ENCODE peak calls at places on chromosome 12, in five cellular contexts. S, K, U, J and B are unnamed samples. For H3K9me3, the result is how much of the 10 kb centered on the place peaks cover.

GRCh38 chr12:68281685-68282084 is 28.3 kb upstream of the IL22 start:
- DNase-seq in S (no peak), K (no peak), U (no peak), J (no peak), B (no peak)

GRCh38 chr12:88665051-88665450 is 84.8 kb upstream of the KITLG start:
- DNase-seq in S (no peak), K (no peak), U (no peak), J (no peak), B (no peak)

GRCh38 chr12:1474567-1475153 is 119.7 kb downstream of the FBXL14 start:
- DNase-seq in S (no peak), K (no peak), U (no peak), J (no peak), B (no peak)

GRCh38 chr12:130667421-130667960 is 48.6 kb downstream of the RIMBP2 start:
- DNase-seq in S (no peak), K (no peak), U (no peak), J (no peak), B (no peak)

GRCh38 chr12:95998611-95999300 is 2.6 kb upstream of the HAL start:
- DNase-seq in S (no peak), K (peak), U (peak), J (no peak), B (no peak)

GRCh38 chr12:108321688-108322087 is 17.4 kb downstream of the CMKLR1 start:
- DNase-seq in S (no peak), K (no peak), U (no peak), J (no peak), B (no peak)

GRCh38 chr12:113138826-113139225 is 3.3 kb upstream of the RASAL1 start:
- DNase-seq in S (no peak), K (no peak), U (no peak), J (no peak), B (no peak)

GRCh38 chr12:131894981-131895639 is 688 bp downstream of the ULK1 start:
- DNase-seq in S (peak), K (no peak), U (no peak), J (peak), B (no peak)

GRCh38 chr12:26274441-26275312 is 79.3 kb downstream of the SSPN start:
- DNase-seq in S (peak), K (peak), U (peak), J (peak), B (peak)

GRCh38 chr12:98174410-98174809 is 341.0 kb upstream of the TMPO start:
- DNase-seq in S (no peak), K (no peak), U (no peak), J (no peak), B (no peak)

GRCh38 chr12:74922117-74922516 is 287.5 kb downstream of the KCNC2 start:
- DNase-seq in S (no peak), K (no peak), U (no peak), J (no peak), B (no peak)

GRCh38 chr12:31772186-31772585 is 43.4 kb upstream of the AMN1 start:
- DNase-seq in S (no peak), K (no peak), U (no peak), J (no peak), B (no peak)

GRCh38 chr12:15646586-15646985 is 142.6 kb downstream of the EPS8 start:
- DNase-seq in S (no peak), K (no peak), U (no peak), J (no peak), B (no peak)

GRCh38 chr12:12812163-12812562 is 983 bp upstream of the DDX47 start:
- DNase-seq in S (no peak), K (no peak), U (no peak), J (no peak), B (no peak)

GRCh38 chr12:116954700-116955381 is 44.1 kb downstream of the FBXW8 start:
- DNase-seq in S (no peak), K (no peak), U (peak), J (peak), B (peak)

GRCh38 chr12:64752833-64753238 is 6.4 kb downstream of the GNS start:
- DNase-seq in S (no peak), K (no peak), U (no peak), J (no peak), B (no peak)

GRCh38 chr12:57416039-57416996 is 14.5 kb downstream of the R3HDM2 start:
- DNase-seq in S (no peak), K (no peak), U (no peak), J (no peak), B (no peak)

GRCh38 chr12:126811401-126811800 is 1455.6 kb upstream of the TMEM132C start:
- DNase-seq in S (no peak), K (no peak), U (no peak), J (no peak), B (no peak)

GRCh38 chr12:125140918-125141573 is 75.8 kb downstream of the AACS start:
- DNase-seq in S (no peak), K (no peak), U (no peak), J (no peak), B (no peak)

GRCh38 chr12:112198120-112198733 is 72.9 kb downstream of the TRAFD1 start:
- DNase-seq in S (no peak), K (peak), U (peak), J (peak), B (peak)

GRCh38 chr12:101945361-101946232 is 68.2 kb downstream of the DRAM1 start:
- DNase-seq in S (no peak), K (peak), U (no peak), J (no peak), B (no peak)

GRCh38 chr12:84636801-84637285 is 275.8 kb downstream of the SLC6A15 start:
- DNase-seq in S (no peak), K (no peak), U (no peak), J (no peak), B (no peak)

GRCh38 chr12:101607894-101608293 is 13.1 kb downstream of the MYBPC1 start:
- DNase-seq in S (no peak), K (peak), U (no peak), J (no peak), B (no peak)

GRCh38 chr12:124277394-124278222 is 17.3 kb upstream of the RFLNA start:
- DNase-seq in S (no peak), K (no peak), U (no peak), J (no peak), B (no peak)

GRCh38 chr12:13032164-13032563 is 12.0 kb upstream of the FAM234B start:
- DNase-seq in S (no peak), K (no peak), U (no peak), J (no peak), B (no peak)

GRCh38 chr12:92987362-92987761 is 58.3 kb upstream of the EEA1 start:
- DNase-seq in S (no peak), K (peak), U (no peak), J (no peak), B (peak)

GRCh38 chr12:124740691-124741137 is 123.0 kb downstream of the SCARB1 start:
- DNase-seq in S (peak), K (peak), U (no peak), J (no peak), B (no peak)

GRCh38 chr12:119206348-119207075 is 27.8 kb downstream of the HSPB8 start:
- DNase-seq in S (no peak), K (no peak), U (no peak), J (no peak), B (no peak)

GRCh38 chr12:111756196-111756595 is 10.5 kb upstream of the ALDH2 start:
- DNase-seq in S (peak), K (no peak), U (no peak), J (no peak), B (no peak)

GRCh38 chr12:132449565-132450390 is 40.2 kb upstream of the FBRSL1 start:
- DNase-seq in S (no peak), K (no peak), U (no peak), J (peak), B (no peak)

GRCh38 chr12:131489718-131490117 is 221.2 kb upstream of the SFSWAP start:
- DNase-seq in S (no peak), K (no peak), U (no peak), J (no peak), B (no peak)

GRCh38 chr12:13044859-13045384 is 741 bp downstream of the FAM234B start:
- DNase-seq in S (no peak), K (no peak), U (no peak), J (no peak), B (no peak)

GRCh38 chr12:38392584-38393144 is 76.1 kb downstream of the ALG10B start:
- DNase-seq in S (no peak), K (no peak), U (no peak), J (no peak), B (no peak)

GRCh38 chr12:104319918-104320626 is 16.5 kb downstream of the EID3 start:
- DNase-seq in S (no peak), K (no peak), U (no peak), J (no peak), B (no peak)

GRCh38 chr12:46005823-46006222 is 15.4 kb upstream of the SCAF11 start:
- DNase-seq in S (no peak), K (no peak), U (no peak), J (no peak), B (no peak)
- TF ChIP-seq CTCF in S (no peak), K (no peak), U (no peak), J (no peak), B (no peak)

GRCh38 chr12:114680498-114681148 is 3.4 kb downstream of the TBX3 start:
- DNase-seq in S (no peak), K (no peak), U (no peak), J (no peak), B (no peak)

GRCh38 chr12:114682920-114683708 is 861 bp downstream of the TBX3 start:
- DNase-seq in S (no peak), K (no peak), U (no peak), J (peak), B (peak)

GRCh38 chr12:114681149-114681849 is 2.7 kb downstream of the TBX3 start:
- DNase-seq in S (no peak), K (no peak), U (no peak), J (peak), B (peak)

GRCh38 chr12:114683709-114684097 is 272 bp downstream of the TBX3 start:
- DNase-seq in S (no peak), K (no peak), U (no peak), J (no peak), B (no peak)

GRCh38 chr12:114682101-114682919 is 1.7 kb downstream of the TBX3 start:
- DNase-seq in S (no peak), K (no peak), U (no peak), J (no peak), B (no peak)
- H3K4me3 ChIP-seq in S (peak), K (peak), U (peak), J (peak), B (peak)

DNA sequence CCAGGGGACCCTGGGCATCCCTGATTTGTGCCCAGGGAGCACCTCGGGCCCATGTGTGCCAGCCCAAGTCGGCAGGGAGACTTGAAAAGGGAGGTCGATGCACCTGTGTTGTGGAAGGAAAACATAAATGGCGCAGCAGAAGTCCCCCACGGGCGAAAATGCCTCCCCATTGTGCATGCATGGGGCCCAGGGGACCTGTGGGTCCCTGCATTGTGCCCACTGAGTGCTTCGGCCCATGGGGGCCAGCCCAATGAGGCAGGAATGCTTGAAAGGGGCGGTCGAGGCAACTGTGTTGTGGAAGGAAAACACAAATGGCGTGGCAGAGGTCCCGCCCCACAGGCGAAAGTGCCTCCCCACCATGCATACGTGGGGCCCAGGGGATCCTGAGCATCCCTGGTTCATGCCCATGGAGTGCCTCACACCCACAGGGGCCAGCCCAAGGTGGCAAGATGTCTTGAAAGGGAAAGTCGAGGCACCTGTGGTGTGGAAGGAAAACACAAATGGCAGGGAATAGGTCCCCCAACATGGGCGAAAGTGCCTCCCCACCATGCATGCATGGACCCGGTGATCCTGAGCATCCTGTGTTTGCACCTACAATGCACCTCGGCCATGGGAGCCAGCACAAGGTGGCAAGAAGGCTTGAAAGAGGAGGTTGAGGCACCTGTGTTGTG is 368.0 kb downstream of the ALG10 start:
- DNase-seq in S (peak), K (no peak), U (no peak), J (no peak), B (no peak)
- H3K9me3 ChIP-seq in S (under half), K (under half), U (under half), J (under half), B (under half)

DNA sequence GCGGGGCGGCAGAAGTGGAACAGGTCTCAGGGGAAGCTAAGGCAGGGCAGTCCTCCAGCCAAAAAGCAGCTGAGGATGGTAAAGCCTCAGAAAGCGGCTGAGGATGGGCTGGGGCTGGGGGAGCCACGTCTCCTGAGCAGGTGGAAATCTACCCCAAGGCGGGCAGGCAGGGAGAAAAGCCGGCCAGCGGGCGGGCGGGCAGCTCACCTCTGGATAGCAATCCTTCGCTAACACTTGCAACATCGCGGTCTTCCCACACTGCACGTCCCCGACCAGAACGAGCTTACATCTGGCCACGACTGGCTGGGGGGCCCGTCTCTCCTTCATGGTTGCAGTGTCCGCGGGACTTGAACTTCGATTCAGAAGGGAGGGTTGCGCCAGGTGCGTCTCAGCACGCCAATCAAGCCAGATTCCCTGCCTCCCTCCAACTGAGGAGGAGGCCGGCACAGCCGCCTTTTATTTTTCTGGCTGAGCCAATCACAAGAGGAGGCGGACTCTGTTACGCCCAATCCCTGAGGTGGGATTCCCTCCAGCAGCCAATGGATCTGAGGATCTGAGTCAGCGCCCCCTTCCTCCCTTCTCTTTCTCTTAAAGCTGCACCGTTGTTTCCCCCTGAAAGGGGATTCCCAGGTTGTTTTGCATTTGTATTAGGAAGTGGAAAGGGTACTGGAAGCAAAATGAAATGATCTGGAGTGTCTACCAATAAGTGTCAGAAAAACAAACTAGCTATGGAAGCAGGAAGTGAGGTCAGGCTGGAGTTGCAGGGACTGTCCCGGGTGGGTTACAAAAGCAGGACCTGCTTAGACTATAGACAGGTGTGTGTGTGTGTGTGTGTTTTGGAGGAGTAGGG is at the start of gene RND1:
- DNase-seq in S (peak), K (peak), U (peak), J (peak), B (peak)
- TF ChIP-seq CTCF in S (no peak), K (peak), U (no peak), J (no peak), B (peak)

DNA sequence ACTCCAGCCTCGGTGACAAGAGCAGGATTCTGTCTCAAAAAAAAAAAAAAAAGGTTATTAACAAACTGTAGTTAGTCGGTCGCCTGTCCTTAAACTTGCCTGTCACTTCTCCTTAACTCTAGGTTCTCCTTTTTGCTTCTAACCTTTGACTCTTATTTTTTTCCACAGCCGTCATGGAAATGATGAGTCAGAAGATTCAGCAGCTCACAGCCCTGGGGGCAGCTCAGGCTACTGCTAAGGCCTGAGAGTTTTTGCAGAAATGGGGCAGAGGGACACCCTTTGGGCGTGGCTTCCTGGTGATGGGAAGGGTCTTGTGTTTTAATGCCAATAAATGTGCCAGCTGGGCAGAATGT is 418 bp upstream of the MYG1 start:
- DNase-seq in S (no peak), K (peak), U (peak), J (no peak), B (no peak)
- H3K4me3 ChIP-seq in S (peak), K (peak), U (no peak), J (peak), B (peak)

DNA sequence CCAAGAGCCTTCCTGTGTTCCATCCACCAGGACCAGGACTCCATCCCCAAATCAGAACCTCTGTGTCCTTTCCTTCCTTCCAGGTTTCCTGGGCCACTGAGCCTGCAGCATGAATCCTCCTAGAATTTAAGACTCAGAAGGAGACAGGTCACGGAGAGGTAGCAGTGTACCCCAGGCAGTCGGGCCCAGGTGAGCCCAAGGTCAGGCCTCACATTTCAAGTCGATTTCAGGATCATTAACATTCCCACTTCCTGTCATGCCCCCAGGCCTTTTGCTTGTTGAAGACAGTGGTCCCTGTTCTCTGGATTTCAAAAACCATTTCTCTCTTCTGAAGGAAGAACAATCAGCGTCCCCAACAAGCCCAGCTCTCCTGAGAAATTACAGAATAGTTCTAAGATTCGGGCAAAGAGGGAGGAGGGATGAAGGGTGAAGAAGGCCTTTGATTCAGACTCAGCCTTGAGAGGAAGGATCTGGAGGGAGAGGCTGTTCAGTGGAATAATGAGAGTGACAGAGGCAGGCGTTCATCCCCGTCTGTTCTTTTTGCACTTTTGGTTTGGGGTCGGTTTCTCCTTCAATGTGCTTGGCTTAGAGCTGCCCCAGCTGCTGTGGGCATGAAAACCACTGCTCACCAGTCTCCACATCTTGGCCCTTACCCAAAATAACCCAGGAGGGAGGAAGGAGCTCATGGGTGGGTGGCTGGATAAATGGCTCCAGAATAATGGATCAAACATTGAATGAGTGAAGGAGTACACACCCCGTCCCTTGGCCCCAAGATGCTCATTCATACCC is 261.9 kb upstream of the FKBP4 start:
- DNase-seq in S (no peak), K (no peak), U (no peak), J (no peak), B (no peak)
- H3K9me3 ChIP-seq in S (under half), K (under half), U (under half), J (under half), B (under half)